ENCODE peak calls at places on chromosomes 2 and 18, in seven cellular contexts. One of them, this sample, is unnamed.

GRCh38 chr18:63148449-63149199 is 170.9 kb downstream of the BCL2 start:
- DNase-seq in neuronal stem cell: no peak
- DNase-seq in IMR-90: peak
- DNase-seq in mesenchymal stem cell: peak
- DNase-seq in mesendoderm: no peak
- DNase-seq in H9: no peak
- DNase-seq in H1: no peak
- DNase-seq in this sample: no peak

GRCh38 chr18:12491611-12492435 is 84.1 kb downstream of the PRELID3A start:
- DNase-seq in neuronal stem cell: no peak
- DNase-seq in IMR-90: no peak
- DNase-seq in mesenchymal stem cell: no peak
- DNase-seq in mesendoderm: no peak
- DNase-seq in H9: no peak
- DNase-seq in H1: no peak
- DNase-seq in this sample: no peak

GRCh38 chr2:38700113-38700780 is 34.3 kb downstream of the GALM start:
- DNase-seq in neuronal stem cell: no peak
- DNase-seq in IMR-90: no peak
- DNase-seq in mesenchymal stem cell: no peak
- DNase-seq in mesendoderm: no peak
- DNase-seq in H9: no peak
- DNase-seq in H1: no peak
- DNase-seq in this sample: no peak

GRCh38 chr2:75162897-75163296 is 36.4 kb downstream of the TACR1 start:
- DNase-seq in neuronal stem cell: no peak
- DNase-seq in IMR-90: no peak
- DNase-seq in mesenchymal stem cell: no peak
- DNase-seq in mesendoderm: no peak
- DNase-seq in H9: no peak
- DNase-seq in H1: no peak
- DNase-seq in this sample: no peak

GRCh38 chr2:120375251-120376020 is 29.5 kb downstream of the INHBB start:
- DNase-seq in neuronal stem cell: no peak
- DNase-seq in IMR-90: no peak
- DNase-seq in mesenchymal stem cell: no peak
- DNase-seq in mesendoderm: no peak
- DNase-seq in H9: no peak
- DNase-seq in H1: no peak
- DNase-seq in this sample: no peak

GRCh38 chr2:197322729-197323720 is 12.4 kb upstream of the ANKRD44 start:
- DNase-seq in neuronal stem cell: no peak
- DNase-seq in IMR-90: no peak
- DNase-seq in mesenchymal stem cell: peak
- DNase-seq in mesendoderm: peak
- DNase-seq in H9: no peak
- DNase-seq in H1: no peak
- DNase-seq in this sample: peak

GRCh38 chr2:66498597-66498910 is 63.6 kb downstream of the MEIS1 start:
- DNase-seq in neuronal stem cell: no peak
- DNase-seq in IMR-90: no peak
- DNase-seq in mesenchymal stem cell: no peak
- DNase-seq in mesendoderm: no peak
- DNase-seq in H9: no peak
- DNase-seq in H1: no peak
- DNase-seq in this sample: no peak

GRCh38 chr2:205705511-205706397 is 23.5 kb downstream of the NRP2 start:
- DNase-seq in neuronal stem cell: no peak
- DNase-seq in IMR-90: no peak
- DNase-seq in mesenchymal stem cell: peak
- DNase-seq in mesendoderm: no peak
- DNase-seq in H9: no peak
- DNase-seq in H1: no peak
- DNase-seq in this sample: no peak

GRCh38 chr18:79881695-79882094 is 69.8 kb downstream of the SLC66A2 start:
- DNase-seq in neuronal stem cell: no peak
- DNase-seq in IMR-90: no peak
- DNase-seq in mesenchymal stem cell: no peak
- DNase-seq in mesendoderm: no peak
- DNase-seq in H9: no peak
- DNase-seq in H1: no peak
- DNase-seq in this sample: no peak

GRCh38 chr2:158507141-158507540 is 50.4 kb downstream of the PKP4 start:
- DNase-seq in neuronal stem cell: no peak
- DNase-seq in IMR-90: no peak
- DNase-seq in mesenchymal stem cell: no peak
- DNase-seq in mesendoderm: no peak
- DNase-seq in H9: no peak
- DNase-seq in H1: no peak
- DNase-seq in this sample: peak

GRCh38 chr18:59029663-59030421 is 109.8 kb upstream of the SEC11C start:
- DNase-seq in neuronal stem cell: no peak
- DNase-seq in IMR-90: no peak
- DNase-seq in mesenchymal stem cell: no peak
- DNase-seq in mesendoderm: no peak
- DNase-seq in H9: no peak
- DNase-seq in H1: no peak
- DNase-seq in this sample: no peak

GRCh38 chr2:3659447-3660432 is 1.7 kb downstream of the ALLC start:
- DNase-seq in neuronal stem cell: no peak
- DNase-seq in IMR-90: peak
- DNase-seq in mesenchymal stem cell: peak
- DNase-seq in mesendoderm: peak
- DNase-seq in H9: no peak
- DNase-seq in H1: no peak
- DNase-seq in this sample: no peak

GRCh38 chr2:3661149-3661660 is 3.2 kb downstream of the ALLC start:
- DNase-seq in neuronal stem cell: no peak
- DNase-seq in IMR-90: peak
- DNase-seq in mesenchymal stem cell: no peak
- DNase-seq in mesendoderm: peak
- DNase-seq in H9: no peak
- DNase-seq in H1: no peak
- DNase-seq in this sample: no peak

GRCh38 chr2:3664925-3665324 is 6.9 kb downstream of the ALLC start:
- DNase-seq in neuronal stem cell: no peak
- DNase-seq in IMR-90: no peak
- DNase-seq in mesenchymal stem cell: no peak
- DNase-seq in mesendoderm: no peak
- DNase-seq in H9: peak
- DNase-seq in H1: no peak
- DNase-seq in this sample: no peak

GRCh38 chr2:3664118-3664517 is 6.1 kb downstream of the ALLC start:
- DNase-seq in neuronal stem cell: no peak
- DNase-seq in IMR-90: no peak
- DNase-seq in mesenchymal stem cell: no peak
- DNase-seq in mesendoderm: no peak
- DNase-seq in H9: no peak
- DNase-seq in H1: no peak
- DNase-seq in this sample: no peak

GRCh38 chr2:3662239-3662638 is 4.2 kb downstream of the ALLC start:
- DNase-seq in neuronal stem cell: no peak
- DNase-seq in IMR-90: no peak
- DNase-seq in mesenchymal stem cell: no peak
- DNase-seq in mesendoderm: peak
- DNase-seq in H9: peak
- DNase-seq in H1: peak
- DNase-seq in this sample: peak
- H3K4me2 ChIP-seq in neuronal stem cell: no peak
- H3K4me2 ChIP-seq in IMR-90: no peak
- H3K4me2 ChIP-seq in mesenchymal stem cell: no peak
- H3K4me2 ChIP-seq in mesendoderm: no peak
- H3K4me2 ChIP-seq in H9: no peak
- H3K4me2 ChIP-seq in H1: no peak
- H3K4me2 ChIP-seq in this sample: no peak

GRCh38 chr2:182061739-182062138 is 76.1 kb downstream of the PPP1R1C start:
- DNase-seq in neuronal stem cell: no peak
- DNase-seq in IMR-90: no peak
- DNase-seq in mesenchymal stem cell: no peak
- DNase-seq in mesendoderm: no peak
- DNase-seq in H9: no peak
- DNase-seq in H1: no peak
- DNase-seq in this sample: no peak

GRCh38 chr2:182062329-182062972 is 76.8 kb downstream of the PPP1R1C start:
- DNase-seq in neuronal stem cell: no peak
- DNase-seq in IMR-90: no peak
- DNase-seq in mesenchymal stem cell: no peak
- DNase-seq in mesendoderm: no peak
- DNase-seq in H9: no peak
- DNase-seq in H1: no peak
- DNase-seq in this sample: no peak

GRCh38 chr2:182067393-182067792 is 81.7 kb downstream of the PPP1R1C start:
- DNase-seq in neuronal stem cell: no peak
- DNase-seq in IMR-90: no peak
- DNase-seq in mesenchymal stem cell: no peak
- DNase-seq in mesendoderm: no peak
- DNase-seq in H9: no peak
- DNase-seq in H1: no peak
- DNase-seq in this sample: no peak

GRCh38 chr2:182066439-182067061 is 80.9 kb downstream of the PPP1R1C start:
- DNase-seq in neuronal stem cell: no peak
- DNase-seq in IMR-90: peak
- DNase-seq in mesenchymal stem cell: peak
- DNase-seq in mesendoderm: no peak
- DNase-seq in H9: no peak
- DNase-seq in H1: no peak
- DNase-seq in this sample: no peak

DNA sequence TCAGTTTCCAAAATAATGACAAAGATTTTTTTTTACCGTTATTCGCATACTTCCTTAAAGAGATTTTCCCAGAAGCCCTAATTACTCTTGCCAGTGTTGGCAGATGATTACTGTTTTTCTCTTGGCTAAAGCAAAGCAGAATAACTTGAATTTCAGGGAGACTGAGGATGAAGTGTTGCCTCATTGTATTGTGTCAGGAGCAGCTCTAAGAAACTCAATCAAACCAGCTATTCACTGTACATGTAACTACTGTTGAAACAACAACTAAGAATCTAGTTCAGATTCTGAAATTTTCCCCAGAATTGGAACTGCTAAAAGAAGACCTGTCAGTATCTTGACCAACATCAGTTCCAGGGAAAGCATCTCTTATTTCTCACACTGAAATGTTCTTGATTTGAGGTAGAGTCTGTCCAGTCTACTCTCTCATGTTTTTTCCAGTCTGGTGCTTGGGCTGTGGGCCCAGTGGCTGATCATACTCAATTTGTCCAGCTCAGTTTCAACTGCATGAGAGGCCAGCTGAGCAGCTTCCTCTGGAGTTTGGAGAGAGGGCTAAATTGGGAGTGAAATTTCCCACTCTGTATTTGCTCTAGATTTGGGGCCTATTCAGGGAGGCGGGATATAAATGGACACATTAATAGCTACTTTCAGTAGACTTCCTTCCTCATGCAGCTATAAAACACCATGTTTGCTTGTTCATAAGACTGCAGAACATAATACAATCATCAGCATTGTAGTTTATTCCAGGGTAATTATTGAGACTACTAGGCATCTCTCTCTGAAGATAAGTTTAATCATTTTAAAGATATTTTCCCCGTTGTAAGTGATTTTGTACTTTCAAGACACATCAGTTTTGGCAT is 78.6 kb downstream of the PPP1R1C start:
- DNase-seq in neuronal stem cell: no peak
- DNase-seq in IMR-90: peak
- DNase-seq in mesenchymal stem cell: no peak
- DNase-seq in mesendoderm: no peak
- DNase-seq in H9: no peak
- DNase-seq in H1: no peak
- DNase-seq in this sample: no peak
- H3K27ac ChIP-seq in neuronal stem cell: no peak
- H3K27ac ChIP-seq in IMR-90: no peak
- H3K27ac ChIP-seq in mesenchymal stem cell: no peak
- H3K27ac ChIP-seq in mesendoderm: no peak
- H3K27ac ChIP-seq in H9: no peak
- H3K27ac ChIP-seq in H1: no peak
- H3K27ac ChIP-seq in this sample: no peak

GRCh38 chr2:191391171-191391570 is 146.0 kb downstream of the MYO1B start:
- DNase-seq in neuronal stem cell: no peak
- DNase-seq in IMR-90: no peak
- DNase-seq in mesenchymal stem cell: no peak
- DNase-seq in mesendoderm: no peak
- DNase-seq in H9: no peak
- DNase-seq in H1: no peak
- DNase-seq in this sample: no peak

GRCh38 chr2:191389288-191389687 is 144.1 kb downstream of the MYO1B start:
- DNase-seq in neuronal stem cell: no peak
- DNase-seq in IMR-90: no peak
- DNase-seq in mesenchymal stem cell: no peak
- DNase-seq in mesendoderm: no peak
- DNase-seq in H9: no peak
- DNase-seq in H1: no peak
- DNase-seq in this sample: no peak

GRCh38 chr2:191396794-191397193 is 151.6 kb downstream of the MYO1B start:
- DNase-seq in neuronal stem cell: no peak
- DNase-seq in IMR-90: no peak
- DNase-seq in mesenchymal stem cell: no peak
- DNase-seq in mesendoderm: no peak
- DNase-seq in H9: no peak
- DNase-seq in H1: no peak
- DNase-seq in this sample: no peak

DNA sequence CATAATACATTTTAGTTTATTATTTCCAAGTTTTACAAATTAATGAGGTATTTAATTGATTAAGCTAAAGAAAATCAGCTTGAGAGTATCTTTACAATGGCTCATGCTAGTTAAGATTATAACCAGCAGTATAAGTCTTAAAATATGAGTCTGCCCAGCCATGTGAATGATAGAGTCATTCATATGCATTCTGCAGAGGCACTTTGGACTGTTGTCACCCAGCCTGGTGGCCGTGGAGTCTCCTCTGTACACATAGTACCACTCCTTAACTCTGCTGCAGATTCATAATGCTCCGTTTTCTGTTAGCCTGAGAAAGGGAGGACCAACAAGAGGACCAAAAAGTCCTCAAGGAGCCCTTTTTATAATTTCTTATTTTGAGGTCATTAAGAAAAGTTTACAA is 148.8 kb downstream of the MYO1B start:
- DNase-seq in neuronal stem cell: no peak
- DNase-seq in IMR-90: no peak
- DNase-seq in mesenchymal stem cell: no peak
- DNase-seq in mesendoderm: no peak
- DNase-seq in H9: no peak
- DNase-seq in H1: no peak
- DNase-seq in this sample: no peak
- H2BK120ac ChIP-seq in neuronal stem cell: no peak
- H2BK120ac ChIP-seq in IMR-90: no peak
- H2BK120ac ChIP-seq in mesenchymal stem cell: no peak
- H2BK120ac ChIP-seq in mesendoderm: no peak
- H2BK120ac ChIP-seq in H9: no peak
- H2BK120ac ChIP-seq in H1: no peak
- H2BK120ac ChIP-seq in this sample: no peak

DNA sequence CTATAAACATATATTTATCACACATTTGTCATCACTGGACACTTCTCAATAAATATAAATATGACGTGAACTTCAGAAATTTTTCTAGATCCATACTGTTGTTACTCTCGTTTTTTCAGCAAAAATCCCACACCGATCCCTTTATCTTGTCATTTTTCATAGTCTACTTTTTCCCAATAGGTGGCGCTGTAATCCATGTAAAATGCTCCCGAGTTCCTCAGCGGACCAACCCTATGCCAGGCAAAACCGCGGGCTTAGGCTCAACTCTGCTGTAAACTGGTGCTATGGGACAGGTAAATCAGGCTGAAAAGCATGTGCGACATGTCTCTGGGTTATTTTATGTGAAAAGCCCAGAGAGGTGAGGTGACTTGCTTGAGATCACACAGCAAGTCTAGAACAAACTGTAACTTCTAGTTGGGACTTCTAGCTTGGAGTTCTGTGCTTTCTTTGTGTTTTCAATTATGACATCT is 104.0 kb downstream of the COBLL1 start:
- DNase-seq in neuronal stem cell: peak
- DNase-seq in IMR-90: peak
- DNase-seq in mesenchymal stem cell: peak
- DNase-seq in mesendoderm: peak
- DNase-seq in H9: peak
- DNase-seq in H1: peak
- DNase-seq in this sample: peak
- H3K4me2 ChIP-seq in neuronal stem cell: no peak
- H3K4me2 ChIP-seq in IMR-90: peak
- H3K4me2 ChIP-seq in mesenchymal stem cell: no peak
- H3K4me2 ChIP-seq in mesendoderm: no peak
- H3K4me2 ChIP-seq in H9: no peak
- H3K4me2 ChIP-seq in H1: no peak
- H3K4me2 ChIP-seq in this sample: no peak